ENCODE peak calls at places on chromosomes 7 and 10, in eight cellular contexts. K is ascending aorta, E is uterus, S is A549, V is psoas muscle, Q is IMR-90, B is endothelial cell, T is lower lobe of right lung. Y is an unnamed sample.

GRCh38 chr10:47269294-47269693 is 30.7 kb upstream of the GDF10 start:
- DNase-seq in T (no peak), E (no peak), Q (no peak), B (no peak), S (no peak), V (no peak), K (no peak), Y (no peak)

GRCh38 chr7:130090745-130091532 is 20.6 kb downstream of the KLHDC10 start:
- DNase-seq in S (no peak), B (no peak), Q (no peak), V (no peak), E (no peak), K (no peak), T (no peak), Y (no peak)

GRCh38 chr10:86851329-86852207 is 95.1 kb downstream of the BMPR1A start:
- DNase-seq in T (no peak), B (no peak), K (no peak), S (no peak), Q (peak), V (peak), E (peak), Y (no peak)

GRCh38 chr10:126536148-126536547 is 134.3 kb downstream of the C10orf90 start:
- DNase-seq in V (no peak), Q (peak), K (no peak), T (no peak), B (peak), E (no peak), S (no peak), Y (no peak)

GRCh38 chr7:128032605-128033235 is 1.5 kb upstream of the LRRC4 start:
- DNase-seq in E (no peak), B (no peak), S (no peak), V (peak), Q (peak), K (no peak), T (peak), Y (peak)

GRCh38 chr10:21172774-21173432 is 275.8 kb upstream of the NEBL start:
- DNase-seq in T (peak), K (no peak), B (peak), Q (no peak), E (no peak), V (peak), S (no peak), Y (peak)

GRCh38 chr7:34748244-34749039 is 90.4 kb downstream of the NPSR1 start:
- DNase-seq in K (no peak), B (no peak), Q (peak), S (peak), E (no peak), T (peak), V (peak), Y (peak)

GRCh38 chr10:124568339-124568738 is 106.7 kb downstream of the LHPP start:
- DNase-seq in K (no peak), V (peak), B (no peak), Q (no peak), S (no peak), T (peak), E (no peak), Y (no peak)

GRCh38 chr10:61280303-61280702 is 172.9 kb downstream of the TMEM26 start:
- DNase-seq in V (no peak), E (no peak), B (no peak), S (peak), K (no peak), Q (peak), T (no peak), Y (no peak)

GRCh38 chr7:47571355-47572100 is 10.4 kb downstream of the TNS3 start:
- DNase-seq in S (peak), E (peak), B (no peak), T (peak), Q (peak), K (no peak), V (peak), Y (peak)

GRCh38 chr10:77601488-77601887 is 36.1 kb downstream of the KCNMA1 start:
- DNase-seq in Q (peak), K (no peak), V (no peak), T (no peak), E (no peak), B (no peak), S (peak), Y (no peak)

GRCh38 chr10:123428302-123428701 is 237.9 kb upstream of the GPR26 start:
- DNase-seq in V (no peak), B (no peak), T (no peak), S (no peak), E (no peak), Q (no peak), K (no peak), Y (no peak)

GRCh38 chr7:18873674-18874341 is 243.6 kb downstream of the TWIST1 start:
- DNase-seq in E (no peak), K (no peak), S (no peak), V (no peak), T (no peak), B (peak), Q (peak), Y (no peak)

GRCh38 chr7:41694490-41694889 is 8.4 kb downstream of the INHBA start:
- DNase-seq in Q (peak), K (no peak), S (no peak), T (no peak), B (no peak), E (no peak), V (no peak), Y (no peak)

GRCh38 chr10:30454744-30455498 is 20.9 kb downstream of the MAP3K8 start:
- DNase-seq in Q (peak), V (no peak), B (no peak), E (no peak), K (no peak), S (no peak), T (no peak), Y (no peak)

GRCh38 chr10:6020806-6021205 is 41.4 kb downstream of the IL2RA start:
- DNase-seq in Q (no peak), V (peak), B (no peak), T (no peak), E (no peak), S (no peak), K (no peak), Y (no peak)

GRCh38 chr7:155296788-155297516 is 726 bp upstream of the INSIG1 start:
- DNase-seq in B (peak), K (no peak), V (peak), E (peak), Q (peak), T (peak), S (peak), Y (peak)
- TF ChIP-seq CTCF in B (no peak), K (peak), V (peak), E (peak), Q (peak), T (peak), S (no peak), Y (peak)

GRCh38 chr7:92205987-92206386 is 27.0 kb upstream of the LRRD1 start:
- DNase-seq in Q (no peak), B (no peak), V (no peak), K (no peak), E (no peak), T (no peak), S (no peak), Y (no peak)

GRCh38 chr7:92206672-92207071 is 27.7 kb upstream of the LRRD1 start:
- DNase-seq in S (no peak), E (no peak), T (no peak), K (no peak), Q (no peak), V (no peak), B (no peak), Y (no peak)

DNA sequence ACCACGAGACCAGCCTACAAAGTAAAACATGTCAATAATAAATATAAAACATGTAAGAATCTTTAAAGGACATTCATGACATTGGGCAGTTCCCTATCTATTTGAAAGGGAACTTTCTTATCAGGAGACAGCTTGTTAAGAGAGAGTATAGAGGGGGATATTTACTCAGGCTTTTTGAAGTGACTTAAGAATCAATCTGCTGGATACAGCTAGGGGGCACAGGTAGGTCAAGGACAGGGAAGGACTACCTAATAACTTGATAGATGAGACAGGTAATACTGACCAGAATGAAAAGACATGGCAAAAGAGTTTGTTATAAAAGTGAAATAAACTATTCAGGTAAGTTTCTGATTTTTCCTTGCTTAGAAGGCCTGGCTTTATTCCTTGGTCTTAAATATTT is 21.8 kb upstream of the LRRD1 start:
- DNase-seq in S (no peak), B (no peak), T (no peak), Q (no peak), E (no peak), V (no peak), K (no peak), Y (no peak)
- TF ChIP-seq CTCF in S (no peak), B (no peak), T (no peak), Q (no peak), E (no peak), V (no peak), K (no peak), Y (no peak)

GRCh38 chr10:117318909-117319308 is 56.3 kb downstream of the PDZD8 start:
- DNase-seq in S (no peak), V (no peak), Q (peak), T (no peak), E (no peak), B (no peak), K (no peak), Y (no peak)
- TF ChIP-seq CTCF in S (peak), V (peak), Q (peak), T (peak), E (no peak), B (peak), K (peak), Y (peak)

GRCh38 chr7:38716397-38716796 is 85.2 kb upstream of the AMPH start:
- DNase-seq in E (no peak), K (no peak), T (no peak), Q (no peak), S (no peak), B (no peak), V (no peak), Y (no peak)
- TF ChIP-seq CTCF in E (no peak), K (no peak), T (no peak), Q (no peak), S (no peak), B (no peak), V (no peak), Y (no peak)

DNA sequence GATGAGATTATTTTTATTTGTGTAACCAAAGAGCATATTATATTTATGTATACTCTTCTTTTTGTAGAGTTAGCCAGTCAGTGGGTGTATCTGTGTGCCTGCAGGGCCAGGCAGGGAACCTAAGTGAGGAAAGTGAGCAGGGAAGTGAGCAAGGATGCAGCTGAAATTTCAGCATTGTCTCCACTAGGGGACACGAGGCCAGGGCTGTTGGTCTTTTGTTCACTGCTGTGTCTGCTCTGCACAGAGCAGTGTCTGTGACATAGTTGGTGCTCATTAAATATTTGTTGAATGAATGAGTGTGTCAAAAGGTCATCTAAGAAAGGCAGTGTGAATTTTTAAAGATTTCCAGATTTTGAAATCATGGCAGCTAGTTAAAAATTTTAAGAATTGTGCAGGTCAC is 51.8 kb downstream of the SUGCT start:
- DNase-seq in Q (no peak), S (peak), V (no peak), E (no peak), B (no peak), K (no peak), T (no peak), Y (no peak)
- TF ChIP-seq CTCF in Q (no peak), S (no peak), V (no peak), E (no peak), B (no peak), K (no peak), T (no peak), Y (no peak)